ENCODE peak calls at places on chromosomes 16 and 17, in four cellular contexts. B is K562, T is upper lobe of left lung, K is GM12878. R is an unnamed sample.

GRCh38 chr16:10836174-10836853 is 17.7 kb upstream of the TVP23A start:
- ATAC-seq in B (no peak), T (no peak), K (peak; percentile 38), R (no peak)

GRCh38 chr16:89308391-89309333 is 91.2 kb downstream of the ZNF778 start:
- ATAC-seq in B (peak; percentile 68), T (no peak), K (peak; percentile 29), R (no peak)

GRCh38 chr17:38980455-38981217 is 13.4 kb upstream of the FBXO47 start:
- ATAC-seq in B (no peak), T (peak; percentile 61), K (no peak), R (no peak)

GRCh38 chr16:79988721-79989220 is 388.2 kb upstream of the MAF start:
- ATAC-seq in B (no peak), T (no peak), K (no peak), R (no peak)

GRCh38 chr16:15857779-15858560 is 1.1 kb upstream of the MYH11 start:
- ATAC-seq in B (no peak), T (peak; percentile 63), K (no peak), R (peak; percentile 84)

GRCh38 chr16:10558746-10559641 is 21.4 kb downstream of the EMP2 start:
- ATAC-seq in B (peak; percentile 40), T (peak; percentile 66), K (no peak), R (peak; percentile 77)

GRCh38 chr16:66970775-66971725 is 10.0 kb downstream of the CES3 start:
- ATAC-seq in B (peak; percentile 31), T (no peak), K (no peak), R (no peak)

GRCh38 chr17:4693416-4693815 is 10.5 kb downstream of the PELP1 start:
- ATAC-seq in B (no peak), T (no peak), K (no peak), R (no peak)

GRCh38 chr17:27489045-27489715 is 32.9 kb downstream of the KSR1 start:
- ATAC-seq in B (no peak), T (peak; percentile 94), K (no peak), R (peak; percentile 87)

GRCh38 chr16:8928467-8928957 is 35.2 kb downstream of the USP7 start:
- ATAC-seq in B (no peak), T (peak; percentile 69), K (peak; percentile 61), R (peak; percentile 28)

GRCh38 chr17:68704897-68705296 is 103.7 kb upstream of the FAM20A start:
- ATAC-seq in B (no peak), T (peak; percentile 66), K (no peak), R (no peak)

GRCh38 chr17:68709461-68709860 is 108.3 kb upstream of the FAM20A start:
- ATAC-seq in B (no peak), T (no peak), K (no peak), R (no peak)

GRCh38 chr17:68705331-68706166 is 104.4 kb upstream of the FAM20A start:
- ATAC-seq in B (no peak), T (peak; percentile 54), K (no peak), R (peak; percentile 63)

GRCh38 chr17:68706351-68706750 is 105.2 kb upstream of the FAM20A start:
- ATAC-seq in B (no peak), T (no peak), K (no peak), R (no peak)

DNA sequence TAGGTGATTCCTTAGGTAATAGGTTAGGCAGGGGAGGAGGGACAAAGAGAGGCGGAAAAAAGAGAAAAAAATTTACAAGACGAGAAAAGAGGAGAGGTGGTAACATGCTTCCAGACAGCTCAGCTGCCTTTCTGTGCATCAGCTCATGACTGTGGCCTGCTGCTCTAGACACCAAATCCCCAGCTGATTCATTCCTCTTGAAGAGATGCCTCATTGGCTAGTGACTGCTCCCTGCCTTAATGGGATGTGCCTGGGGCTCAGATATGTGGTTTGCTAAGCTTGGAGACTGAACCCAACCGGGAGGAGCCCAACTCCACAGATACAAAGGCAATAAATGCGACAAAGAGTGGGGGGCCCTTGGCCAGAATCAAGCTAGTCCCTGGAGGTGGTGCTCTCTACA is 105.9 kb upstream of the FAM20A start:
- ATAC-seq in B (no peak), T (peak; percentile 79), K (no peak), R (no peak)
- TF ChIP-seq POLR2A in B (no peak), T (no peak), K (no peak), R (no peak)

DNA sequence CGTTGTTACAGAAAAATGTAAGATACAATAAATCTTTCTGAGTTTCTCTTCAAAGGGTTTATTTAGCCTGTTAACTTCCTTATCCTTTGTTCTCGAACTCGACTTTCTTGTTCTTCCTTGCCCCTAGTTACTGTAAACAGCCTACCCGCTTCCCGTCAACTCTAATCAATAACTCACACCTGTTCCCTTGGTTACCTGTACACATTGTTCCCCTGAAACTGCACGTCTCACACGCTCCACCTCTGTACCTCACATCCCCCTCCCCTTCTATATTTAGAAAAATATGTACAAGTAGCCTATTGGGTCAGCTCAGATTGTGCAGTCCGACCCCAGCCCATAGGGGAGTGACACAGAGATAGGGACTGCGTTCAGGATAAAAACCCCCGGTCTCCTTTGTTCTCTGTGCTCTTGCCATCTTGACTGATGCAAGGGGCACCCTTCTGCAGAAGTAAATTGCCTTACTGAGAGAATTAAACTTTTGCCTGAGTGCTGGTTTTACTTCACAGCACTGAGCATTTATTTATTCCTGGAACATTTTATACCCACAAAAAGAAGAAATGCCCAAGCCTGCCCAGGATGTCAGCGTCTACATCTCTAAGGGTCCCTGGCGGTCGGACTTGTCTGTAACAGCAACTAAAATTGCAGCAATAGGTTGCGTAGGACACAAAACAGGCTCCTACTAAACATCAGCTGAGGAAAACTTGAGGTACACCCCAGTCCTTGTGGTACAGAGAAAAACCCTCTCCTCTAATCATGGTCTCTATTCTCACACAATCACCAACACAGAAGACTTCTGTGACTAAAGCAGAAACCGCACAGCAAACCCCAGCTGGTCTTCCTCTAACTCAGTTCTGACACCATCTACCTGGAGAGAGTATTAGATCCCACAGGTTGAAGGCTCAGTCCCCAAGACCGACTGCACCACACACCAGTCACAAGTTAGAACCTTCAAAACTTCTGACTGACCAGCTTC is 11.3 kb downstream of the WDR45B start:
- ATAC-seq in B (no peak), T (no peak), K (no peak), R (no peak)
- TF ChIP-seq POLR2AphosphoS5 in B (no peak), T (no peak), K (no peak), R (no peak)

GRCh38 chr16:19812986-19813385 is 71.7 kb downstream of the GPRC5B start:
- ATAC-seq in B (no peak), T (no peak), K (no peak), R (no peak)

GRCh38 chr16:19809121-19809635 is 75.5 kb downstream of the GPRC5B start:
- ATAC-seq in B (no peak), T (no peak), K (peak; percentile 23), R (peak; percentile 26)

GRCh38 chr16:19809693-19810092 is 75.0 kb downstream of the GPRC5B start:
- ATAC-seq in B (no peak), T (no peak), K (no peak), R (no peak)

GRCh38 chr16:19808061-19808621 is 76.5 kb downstream of the GPRC5B start:
- ATAC-seq in B (no peak), T (no peak), K (peak; percentile 98), R (no peak)

DNA sequence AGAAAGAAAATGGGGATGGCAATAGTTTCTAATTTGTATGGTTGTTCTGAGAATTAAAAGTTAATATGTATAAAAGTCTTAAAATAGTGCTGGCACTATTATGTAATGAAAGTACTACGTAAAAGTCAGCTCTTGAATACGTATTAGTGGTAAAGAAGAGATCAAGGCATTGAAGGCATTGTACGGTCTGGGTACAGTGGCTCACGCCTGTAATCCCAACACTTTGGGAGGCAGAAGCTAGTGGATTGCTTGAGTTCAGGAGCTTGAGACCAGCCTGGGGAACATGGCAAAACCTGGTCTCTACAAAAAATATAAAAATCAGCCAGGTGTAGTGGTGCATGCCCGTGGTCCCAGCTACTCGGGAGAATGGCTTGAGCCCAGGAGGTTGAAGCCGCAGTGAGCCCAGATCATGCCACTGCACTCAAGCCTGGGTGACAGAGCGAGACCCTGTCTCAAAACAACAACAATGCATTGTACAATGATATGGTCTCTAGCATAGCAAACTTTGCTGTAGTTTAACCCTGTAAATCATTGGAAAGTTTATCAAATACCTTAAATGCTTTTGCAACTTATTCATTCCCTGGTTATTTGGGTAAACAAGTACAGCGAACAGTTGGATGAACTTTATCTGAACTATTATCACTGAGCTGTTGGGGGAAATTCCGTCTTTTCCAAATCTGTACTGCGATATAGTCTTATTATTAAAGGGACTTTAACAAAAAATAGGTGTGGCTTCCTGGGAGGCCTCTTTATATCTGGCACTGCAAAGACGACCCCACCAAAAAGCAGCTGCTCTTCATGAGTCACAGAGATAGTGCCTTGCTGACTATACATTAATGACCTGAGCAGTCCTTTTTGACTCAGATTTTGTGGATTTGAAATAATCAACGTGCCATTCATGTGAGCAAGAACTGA is 73.6 kb downstream of the GPRC5B start:
- ATAC-seq in B (no peak), T (peak; percentile 50), K (no peak), R (no peak)
- TF ChIP-seq POLR2A in B (no peak), T (no peak), K (no peak), R (no peak)

GRCh38 chr17:68291836-68292688 is 767 bp downstream of the ARSG start:
- ATAC-seq in B (peak; percentile 87), T (peak; percentile 90), K (peak; percentile 78), R (peak; percentile 68)
- TF ChIP-seq POLR2AphosphoS5 in B (no peak), T (peak; percentile 81), K (peak; percentile 81), R (peak; percentile 17)

GRCh38 chr17:47188266-47188665 is 829 bp downstream of the CDC27 start:
- ATAC-seq in B (peak; percentile 19), T (peak; percentile 6), K (peak; percentile 34), R (no peak)
- TF ChIP-seq POLR2A in B (no peak), T (no peak), K (no peak), R (no peak)

R was measured in gastroesophageal sphincter.